ENCODE peak calls at places on chromosomes 4 and X, in seven cellular contexts. V is IMR-90, H is endothelial cell of umbilical vein, D is Karpas-422, O is endodermal cell, T is H9, C is fibroblast of lung. U is an unnamed sample. For H3K9me3, the result is how much of the 10 kb centered on the place peaks cover.

GRCh38 chrX:97740044-97740443 is 856.3 kb downstream of the RPA4 start:
- DNase-seq in O (no peak), C (no peak), T (no peak), V (no peak), D (no peak), H (peak), U (no peak)

GRCh38 chrX:18449271-18449670 is 23.9 kb downstream of the CDKL5 start:
- DNase-seq in C (peak), T (no peak), D (no peak), O (no peak), V (no peak), H (no peak), U (no peak)

GRCh38 chr4:54625391-54625790 is 32.4 kb upstream of the KIT start:
- DNase-seq in O (no peak), T (no peak), H (peak), V (no peak), C (no peak), D (no peak), U (no peak)

GRCh38 chrX:53078943-53079342 is 3.2 kb upstream of the TSPYL2 start:
- DNase-seq in T (no peak), O (no peak), H (no peak), C (no peak), D (no peak), V (no peak), U (no peak)

GRCh38 chr4:64584981-64585557 is 175.8 kb upstream of the TECRL start:
- DNase-seq in O (peak), C (peak), V (peak), D (peak), T (no peak), H (peak), U (peak)

GRCh38 chrX:153634236-153634635 is 12.8 kb upstream of the DUSP9 start:
- DNase-seq in D (no peak), O (peak), C (no peak), V (no peak), T (no peak), H (no peak), U (no peak)

GRCh38 chr4:162497564-162498167 is 333.9 kb upstream of the FSTL5 start:
- DNase-seq in H (peak), V (peak), T (no peak), C (peak), O (no peak), D (peak), U (no peak)

GRCh38 chrX:85977218-85977617 is 70.1 kb downstream of the CHM start:
- DNase-seq in H (no peak), V (no peak), O (no peak), D (peak), T (no peak), C (no peak), U (no peak)

GRCh38 chr4:114180481-114180880 is 201.0 kb upstream of the ARSJ start:
- DNase-seq in D (peak), O (peak), C (peak), V (peak), H (peak), T (peak), U (peak)

GRCh38 chr4:145011636-145012035 is 86.4 kb downstream of the ANAPC10 start:
- DNase-seq in O (no peak), C (no peak), H (no peak), D (no peak), T (no peak), V (no peak), U (no peak)

GRCh38 chr4:22427676-22428075 is 88.2 kb downstream of the ADGRA3 start:
- DNase-seq in T (no peak), H (no peak), D (no peak), V (no peak), C (no peak), O (no peak), U (no peak)

GRCh38 chrX:110284159-110284558 is 33.7 kb downstream of the AMMECR1 start:
- DNase-seq in H (peak), V (peak), O (no peak), C (peak), T (no peak), D (no peak), U (peak)

GRCh38 chrX:50718791-50719190 is 95.2 kb downstream of the SHROOM4 start:
- DNase-seq in V (peak), T (no peak), O (no peak), C (peak), D (no peak), H (peak), U (no peak)

GRCh38 chrX:16278927-16279326 is 111.6 kb downstream of the MAGEB17 start:
- DNase-seq in O (peak), C (no peak), H (no peak), V (no peak), T (peak), D (peak), U (no peak)

GRCh38 chr4:5899881-5900280 is 7.0 kb upstream of the CRMP1 start:
- DNase-seq in V (no peak), C (no peak), H (no peak), O (no peak), T (no peak), D (peak), U (no peak)

GRCh38 chrX:152028611-152029010 is 54.1 kb upstream of the GABRE start:
- DNase-seq in H (no peak), D (no peak), C (no peak), V (no peak), O (no peak), T (no peak), U (no peak)

GRCh38 chr4:105894570-105895323 is 524 bp upstream of the NPNT start:
- DNase-seq in C (peak), H (no peak), T (peak), D (no peak), V (no peak), O (no peak), U (no peak)

GRCh38 chr4:114087596-114088230 is 108.3 kb upstream of the ARSJ start:
- DNase-seq in V (peak), H (peak), T (no peak), O (no peak), C (peak), D (no peak), U (no peak)

GRCh38 chr4:24103434-24104168 is 213.8 kb upstream of the PPARGC1A start:
- DNase-seq in H (no peak), V (peak), O (no peak), D (no peak), C (peak), T (no peak), U (no peak)

GRCh38 chr4:148112231-148112982 is 329.8 kb downstream of the NR3C2 start:
- DNase-seq in C (peak), T (no peak), H (peak), D (no peak), V (peak), O (no peak), U (peak)

GRCh38 chr4:33941854-33942253 is 2302.5 kb downstream of the ARAP2 start:
- DNase-seq in T (no peak), H (no peak), O (no peak), C (no peak), V (no peak), D (no peak), U (no peak)

GRCh38 chr4:140092094-140092820 is 61.7 kb downstream of the MAML3 start:
- DNase-seq in D (no peak), T (peak), H (peak), O (peak), V (no peak), C (peak), U (peak)

GRCh38 chrX:24498181-24498580 is 33.1 kb downstream of the PDK3 start:
- DNase-seq in D (peak), H (peak), T (no peak), C (peak), V (no peak), O (peak), U (no peak)

GRCh38 chrX:16836371-16836770 is 33.8 kb downstream of the RBBP7 start:
- DNase-seq in T (peak), D (no peak), O (peak), V (peak), H (no peak), C (peak), U (no peak)

GRCh38 chr4:55396305-55397023 is 707 bp downstream of the TMEM165 start:
- DNase-seq in V (peak), D (peak), T (peak), C (peak), H (peak), O (peak), U (peak)

GRCh38 chr4:141140271-141141205 is 7.3 kb upstream of the RNF150 start:
- DNase-seq in T (no peak), O (no peak), H (no peak), C (peak), V (no peak), D (no peak), U (no peak)

GRCh38 chr4:103099691-103100392 is at the start of gene BDH2:
- DNase-seq in V (peak), C (peak), T (peak), H (peak), D (peak), O (peak), U (peak)

GRCh38 chr4:5051692-5052423 is 578 bp downstream of the STK32B start:
- DNase-seq in T (peak), H (peak), C (peak), V (peak), O (peak), D (no peak), U (no peak)

GRCh38 chrX:51332188-51332942 is at the start of gene NUDT10:
- DNase-seq in H (peak), V (peak), D (no peak), T (peak), C (peak), O (peak), U (peak)

GRCh38 chr4:78360466-78360865 is 191.1 kb upstream of the ANXA3 start:
- DNase-seq in O (no peak), T (no peak), V (no peak), C (no peak), D (no peak), H (no peak), U (no peak)

GRCh38 chr4:169051331-169051730 is 41.3 kb upstream of the CBR4 start:
- DNase-seq in V (no peak), O (no peak), T (no peak), H (no peak), C (no peak), D (no peak), U (no peak)

GRCh38 chrX:11609109-11609508 is 56.6 kb downstream of the ARHGAP6 start:
- DNase-seq in H (no peak), D (no peak), T (no peak), O (no peak), V (no peak), C (no peak), U (no peak)

GRCh38 chrX:71563921-71564320 is 14.3 kb upstream of the GCNA start:
- DNase-seq in T (no peak), O (no peak), V (no peak), C (no peak), H (no peak), D (no peak), U (no peak)

GRCh38 chrX:45295587-45295986 is 94.9 kb upstream of the DIPK2B start:
- DNase-seq in O (no peak), H (peak), T (no peak), D (no peak), C (peak), V (peak), U (no peak)

GRCh38 chrX:96684339-96685204 is at the start of gene DIAPH2:
- DNase-seq in V (peak), O (peak), D (peak), H (peak), C (peak), T (peak), U (peak)

GRCh38 chr4:3872834-3873313 is 106.7 kb downstream of the ADRA2C start:
- DNase-seq in O (peak), D (no peak), H (no peak), V (no peak), C (no peak), T (peak), U (no peak)

GRCh38 chr4:17024430-17024829 is 126.0 kb upstream of the LDB2 start:
- DNase-seq in H (no peak), V (peak), T (no peak), D (no peak), O (no peak), C (no peak), U (no peak)

GRCh38 chr4:39331191-39331590 is 35.0 kb downstream of the RFC1 start:
- DNase-seq in V (peak), H (no peak), O (no peak), T (no peak), D (no peak), C (peak), U (no peak)

GRCh38 chrX:55056820-55057690 is 17.8 kb upstream of the PAGE2B start:
- DNase-seq in V (peak), H (peak), O (no peak), C (peak), D (no peak), T (no peak), U (no peak)

GRCh38 chrX:58051346-58051745 is 141.1 kb upstream of the ZXDA start:
- DNase-seq in T (no peak), O (no peak), V (no peak), D (no peak), C (no peak), H (no peak), U (no peak)
- H3K9me3 ChIP-seq in T (half or more), O (under half), V (under half), D (under half), C (under half), H (under half), U (under half)

GRCh38 chr4:86451560-86452322 is 91.9 kb upstream of the MAPK10 start:
- DNase-seq in V (peak), H (no peak), C (peak), T (no peak), D (no peak), O (peak), U (no peak)

GRCh38 chr4:86453044-86453501 is 93.2 kb upstream of the MAPK10 start:
- DNase-seq in V (peak), O (no peak), H (no peak), D (no peak), C (peak), T (no peak), U (no peak)

GRCh38 chr4:86450861-86451260 is 91.0 kb upstream of the MAPK10 start:
- DNase-seq in D (no peak), C (no peak), H (no peak), V (no peak), T (no peak), O (no peak), U (no peak)

GRCh38 chr4:86450189-86450588 is 90.3 kb upstream of the MAPK10 start:
- DNase-seq in D (no peak), H (no peak), C (no peak), T (no peak), O (no peak), V (no peak), U (no peak)

DNA sequence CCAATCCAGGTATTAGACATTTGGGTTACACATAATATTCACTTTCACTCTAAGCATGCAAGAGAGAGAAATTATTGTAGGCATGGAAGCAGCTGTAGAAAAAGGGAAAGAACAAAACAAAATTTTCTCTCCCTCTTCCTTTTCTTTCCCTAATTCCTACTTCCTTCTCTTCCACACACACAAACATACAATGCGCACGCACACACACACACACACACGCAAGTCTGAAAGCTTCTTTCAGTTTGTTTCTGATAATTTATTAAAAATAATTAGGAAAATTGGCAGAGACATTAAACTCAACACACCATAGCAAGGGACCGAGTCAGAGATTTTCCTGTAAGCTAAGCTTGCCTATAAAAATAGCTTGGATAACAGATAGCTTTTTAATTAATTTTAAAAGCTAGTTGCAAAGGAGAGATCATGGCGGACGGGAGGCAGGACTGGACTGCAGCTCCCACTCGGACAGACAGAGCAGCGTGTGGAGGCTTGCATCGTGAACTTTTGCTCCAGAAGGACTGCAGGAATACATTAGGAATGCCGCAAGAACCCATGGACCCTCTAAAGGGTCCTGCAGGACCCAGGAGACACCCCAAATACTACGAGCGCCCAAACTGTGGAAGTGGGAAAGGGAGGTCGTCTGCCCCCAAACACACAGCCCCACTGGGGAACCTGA is 92.6 kb upstream of the MAPK10 start:
- DNase-seq in C (no peak), H (no peak), D (no peak), T (no peak), V (peak), O (no peak), U (no peak)
- H3K9ac ChIP-seq in C (no peak), H (no peak), D (no peak), T (no peak), V (peak), O (no peak), U (no peak)

GRCh38 chr4:161496-162284 is 37.4 kb downstream of the ZNF718 start:
- DNase-seq in T (no peak), V (no peak), C (no peak), O (no peak), H (no peak), D (no peak), U (no peak)
- H3K9me3 ChIP-seq in T (half or more), V (under half), C (under half), O (half or more), H (under half), D (half or more), U (half or more)

GRCh38 chr4:185211035-185211434 is 1.6 kb downstream of the SNX25 start:
- DNase-seq in O (no peak), V (peak), C (no peak), H (peak), D (peak), T (no peak), U (no peak)
- H3K9ac ChIP-seq in O (peak), V (peak), C (peak), H (peak), D (peak), T (peak), U (no peak)

GRCh38 chr4:8177956-8178355 is 19.3 kb upstream of the ABLIM2 start:
- DNase-seq in D (no peak), C (no peak), H (no peak), O (peak), T (no peak), V (no peak), U (no peak)

GRCh38 chr4:8179074-8179473 is 20.0 kb upstream of the SH3TC1 start:
- DNase-seq in H (no peak), C (no peak), D (no peak), T (no peak), V (no peak), O (no peak), U (no peak)

GRCh38 chr4:8181119-8181518 is 18.0 kb upstream of the SH3TC1 start:
- DNase-seq in T (no peak), D (no peak), O (no peak), V (no peak), C (no peak), H (no peak), U (no peak)

GRCh38 chr4:8180310-8181093 is 18.6 kb upstream of the SH3TC1 start:
- DNase-seq in D (no peak), V (no peak), T (no peak), H (no peak), O (no peak), C (no peak), U (no peak)

DNA sequence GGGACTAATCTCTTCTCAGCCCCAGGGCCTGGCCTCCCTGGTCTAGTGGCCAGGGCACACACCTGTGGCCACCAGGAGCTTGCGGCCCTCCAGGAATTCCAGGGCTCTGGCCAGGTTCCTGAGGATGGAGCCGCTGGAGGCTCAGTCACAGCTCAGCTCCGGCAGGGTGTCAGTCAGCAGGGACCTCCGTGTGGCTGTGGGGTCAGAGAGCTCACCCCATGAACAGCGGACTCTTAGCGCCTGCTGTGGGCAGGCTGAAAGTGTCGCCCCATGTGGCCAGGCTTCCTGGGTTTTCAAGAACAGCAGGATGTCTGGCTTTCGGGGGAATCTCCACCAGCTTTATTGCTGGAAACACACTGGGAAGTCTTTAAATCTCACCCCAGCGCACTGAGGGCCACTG is 19.3 kb upstream of the SH3TC1 start:
- DNase-seq in D (no peak), V (no peak), C (no peak), O (no peak), H (no peak), T (no peak), U (no peak)
- H3K9me3 ChIP-seq in D (under half), V (under half), C (under half), O (under half), H (under half), T (under half), U (under half)

GRCh38 chrX:150869450-150869849 is 29.0 kb downstream of the CD99L2 start:
- DNase-seq in D (no peak), T (no peak), H (no peak), C (no peak), V (no peak), O (no peak), U (no peak)
- H3K9ac ChIP-seq in D (no peak), T (no peak), H (no peak), C (no peak), V (no peak), O (no peak), U (no peak)

DNA sequence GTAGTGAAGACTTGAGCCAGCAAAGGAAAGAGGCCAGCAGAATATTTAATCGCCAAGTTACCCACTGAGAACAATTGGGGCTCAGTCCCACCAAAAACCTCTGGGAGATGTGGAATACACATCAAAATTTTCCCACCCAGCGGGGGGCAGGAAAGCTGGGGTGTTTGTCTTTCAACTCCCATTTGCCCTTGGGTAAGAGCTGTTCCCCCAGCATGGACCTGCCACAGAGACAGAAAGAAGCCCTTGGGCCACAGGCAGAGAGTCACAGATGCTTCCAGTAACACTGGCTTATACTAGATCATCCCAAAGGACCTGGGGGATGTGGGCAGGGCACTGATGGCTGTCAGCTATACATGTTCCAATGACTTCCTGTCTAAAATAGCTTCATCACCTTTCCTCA is 18.9 kb upstream of the FBXW7 start:
- DNase-seq in T (no peak), H (no peak), V (no peak), O (peak), C (no peak), D (no peak), U (no peak)
- H3K9me3 ChIP-seq in T (under half), H (under half), V (under half), O (under half), C (under half), D (under half), U (under half)

DNA sequence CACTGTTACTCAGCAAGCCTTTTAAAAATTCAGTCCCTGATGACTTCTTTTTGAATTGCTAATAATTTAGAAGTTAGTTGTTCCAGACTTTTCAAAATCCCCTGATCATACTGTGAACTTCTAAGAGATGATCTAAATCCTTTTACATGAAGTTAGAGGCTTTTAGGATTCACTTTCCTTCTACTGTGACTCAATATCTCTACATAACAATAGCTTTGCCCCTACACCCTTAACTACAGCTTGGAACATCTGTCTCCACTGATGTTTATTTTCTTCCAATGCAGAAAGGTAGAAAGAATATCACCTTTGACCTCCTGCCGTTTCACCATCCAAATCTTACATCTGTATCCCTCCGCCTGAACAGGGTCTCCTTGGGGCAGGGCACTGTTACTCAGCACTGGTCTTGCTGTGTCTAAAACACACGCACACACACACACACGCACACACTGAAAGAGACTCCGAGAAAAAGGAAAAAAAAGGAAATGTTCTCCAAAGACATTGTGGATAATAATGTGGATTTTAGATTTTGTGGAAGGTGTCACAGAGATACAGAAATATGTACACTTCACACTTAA is 111.6 kb upstream of the GPRIN3 start:
- DNase-seq in T (no peak), C (no peak), D (no peak), H (no peak), V (no peak), O (no peak), U (no peak)
- H3K9ac ChIP-seq in T (no peak), C (no peak), D (no peak), H (no peak), V (no peak), O (no peak), U (no peak)